ENCODE peak calls at places on chromosomes 12 and 14, in seven cellular contexts. P is RWPE1; E is upper lobe of right lung; G is NCI-H510A; B is stimulated activated CD8-positive, alpha-beta memory T cell treated with anti-CD3 and anti-CD28 coated beads, Interleukin-2, amount 100 ng/mL, for 1 hour; H is heart right ventricle; K is COR-L47. R is an unnamed sample.

GRCh38 chr14:89767861-89768268 is 186.7 kb downstream of the EFCAB11 start:
- DNase-seq in P (peak), E (no peak), G (no peak), B (peak), H (no peak), K (peak), R (peak)

GRCh38 chr12:102054345-102054744 is 7.4 kb downstream of the WASHC3 start:
- DNase-seq in P (no peak), E (no peak), G (no peak), B (no peak), H (no peak), K (no peak), R (no peak)

GRCh38 chr14:105375635-105376057 is 22.7 kb upstream of the TEX22 start:
- DNase-seq in P (no peak), E (no peak), G (no peak), B (no peak), H (no peak), K (peak), R (no peak)

GRCh38 chr14:59123526-59123925 is 64.9 kb upstream of the DAAM1 start:
- DNase-seq in P (no peak), E (no peak), G (no peak), B (no peak), H (no peak), K (no peak), R (no peak)

GRCh38 chr12:126390969-126391566 is 1325.8 kb downstream of the AACS start:
- DNase-seq in P (no peak), E (no peak), G (no peak), B (no peak), H (no peak), K (no peak), R (no peak)

GRCh38 chr12:104974626-104975290 is 11.4 kb upstream of the NOPCHAP1 start:
- DNase-seq in P (peak), E (no peak), G (no peak), B (no peak), H (no peak), K (no peak), R (peak)

GRCh38 chr12:46562625-46563228 is 190.2 kb upstream of the SLC38A2 start:
- DNase-seq in P (no peak), E (no peak), G (no peak), B (no peak), H (no peak), K (no peak), R (peak)

GRCh38 chr14:88554458-88555286 is at the start of gene PTPN21:
- DNase-seq in P (peak), E (peak), G (peak), B (no peak), H (peak), K (no peak), R (no peak)

GRCh38 chr14:64196668-64197411 is 97.3 kb downstream of the ESR2 start:
- DNase-seq in P (no peak), E (peak), G (peak), B (no peak), H (peak), K (peak), R (no peak)

GRCh38 chr14:104797112-104798044 is 1.8 kb upstream of the AKT1 start:
- DNase-seq in P (no peak), E (no peak), G (peak), B (no peak), H (peak), K (no peak), R (no peak)

GRCh38 chr12:63362801-63363200 is 211.8 kb upstream of the AVPR1A start:
- DNase-seq in P (no peak), E (no peak), G (no peak), B (no peak), H (no peak), K (no peak), R (peak)

GRCh38 chr14:102408729-102409128 is 46.0 kb downstream of the TECPR2 start:
- DNase-seq in P (no peak), E (no peak), G (no peak), B (no peak), H (no peak), K (no peak), R (no peak)

GRCh38 chr12:104827587-104827986 is 130.5 kb downstream of the SLC41A2 start:
- DNase-seq in P (no peak), E (no peak), G (no peak), B (no peak), H (no peak), K (no peak), R (no peak)

GRCh38 chr12:131454418-131455217 is 256.3 kb upstream of the SFSWAP start:
- DNase-seq in P (peak), E (peak), G (no peak), B (no peak), H (peak), K (peak), R (no peak)

R was measured in foreskin keratinocyte.